ENCODE peak calls at places on chromosomes 2 and 18, in nine cellular contexts. One of them, this sample, is unnamed.

GRCh38 chr2:206962966-206963365 is 23.6 kb downstream of the CPO start:
- DNase-seq in psoas muscle: no peak
- DNase-seq in neural crest cell: no peak
- DNase-seq in endodermal cell: no peak
- DNase-seq in CD8-positive, alpha-beta T cell: no peak
- DNase-seq in NB4: no peak
- DNase-seq in HFF-Myc: no peak
- DNase-seq in dorsolateral prefrontal cortex: no peak
- DNase-seq in fibroblast of lung: no peak
- DNase-seq in this sample: no peak

GRCh38 chr18:8744656-8745055 is 39.3 kb downstream of the MTCL1 start:
- DNase-seq in psoas muscle: no peak
- DNase-seq in neural crest cell: no peak
- DNase-seq in NB4: no peak
- DNase-seq in dorsolateral prefrontal cortex: no peak
- DNase-seq in fibroblast of lung: no peak
- DNase-seq in HFF-Myc: no peak
- DNase-seq in endodermal cell: no peak
- DNase-seq in CD8-positive, alpha-beta T cell: peak; percentile 30
- DNase-seq in this sample: no peak

GRCh38 chr2:151730242-151730975 is 3.9 kb downstream of the NEB start:
- DNase-seq in NB4: no peak
- DNase-seq in psoas muscle: no peak
- DNase-seq in dorsolateral prefrontal cortex: no peak
- DNase-seq in CD8-positive, alpha-beta T cell: no peak
- DNase-seq in endodermal cell: no peak
- DNase-seq in HFF-Myc: no peak
- DNase-seq in fibroblast of lung: peak; percentile 72
- DNase-seq in neural crest cell: no peak
- DNase-seq in this sample: peak; percentile 20

GRCh38 chr2:144230452-144231085 is 289.4 kb downstream of the ZEB2 start:
- DNase-seq in CD8-positive, alpha-beta T cell: no peak
- DNase-seq in NB4: peak; percentile 33
- DNase-seq in endodermal cell: no peak
- DNase-seq in dorsolateral prefrontal cortex: no peak
- DNase-seq in neural crest cell: no peak
- DNase-seq in psoas muscle: no peak
- DNase-seq in fibroblast of lung: peak; percentile 75
- DNase-seq in HFF-Myc: no peak
- DNase-seq in this sample: no peak

GRCh38 chr2:529425-529824 is 147.8 kb downstream of the TMEM18 start:
- DNase-seq in psoas muscle: no peak
- DNase-seq in fibroblast of lung: peak; percentile 36
- DNase-seq in endodermal cell: no peak
- DNase-seq in HFF-Myc: no peak
- DNase-seq in dorsolateral prefrontal cortex: no peak
- DNase-seq in NB4: peak; percentile 64
- DNase-seq in neural crest cell: no peak
- DNase-seq in CD8-positive, alpha-beta T cell: no peak
- DNase-seq in this sample: no peak

GRCh38 chr18:57352761-57353136 is 392 bp downstream of the ST8SIA3 start:
- DNase-seq in neural crest cell: peak; percentile 10
- DNase-seq in dorsolateral prefrontal cortex: peak; percentile 59
- DNase-seq in endodermal cell: peak; percentile 71
- DNase-seq in CD8-positive, alpha-beta T cell: no peak
- DNase-seq in psoas muscle: no peak
- DNase-seq in HFF-Myc: no peak
- DNase-seq in NB4: no peak
- DNase-seq in fibroblast of lung: no peak
- DNase-seq in this sample: no peak

GRCh38 chr18:47931707-47932103 is 1.2 kb upstream of the SMAD2 start:
- DNase-seq in endodermal cell: no peak
- DNase-seq in dorsolateral prefrontal cortex: no peak
- DNase-seq in psoas muscle: no peak
- DNase-seq in fibroblast of lung: peak; percentile 34
- DNase-seq in CD8-positive, alpha-beta T cell: peak; percentile 19
- DNase-seq in NB4: peak; percentile 90
- DNase-seq in neural crest cell: peak; percentile 10
- DNase-seq in HFF-Myc: no peak
- DNase-seq in this sample: no peak

GRCh38 chr2:58180635-58181034 is 60.5 kb downstream of the FANCL start:
- DNase-seq in psoas muscle: no peak
- DNase-seq in HFF-Myc: no peak
- DNase-seq in neural crest cell: no peak
- DNase-seq in NB4: no peak
- DNase-seq in endodermal cell: no peak
- DNase-seq in fibroblast of lung: no peak
- DNase-seq in dorsolateral prefrontal cortex: no peak
- DNase-seq in CD8-positive, alpha-beta T cell: no peak
- DNase-seq in this sample: no peak

GRCh38 chr2:200483729-200484198 is 26.1 kb downstream of the KCTD18 start:
- DNase-seq in neural crest cell: peak; percentile 40
- DNase-seq in HFF-Myc: no peak
- DNase-seq in dorsolateral prefrontal cortex: no peak
- DNase-seq in NB4: peak; percentile 62
- DNase-seq in endodermal cell: peak; percentile 94
- DNase-seq in CD8-positive, alpha-beta T cell: no peak
- DNase-seq in psoas muscle: no peak
- DNase-seq in fibroblast of lung: peak; percentile 44
- DNase-seq in this sample: no peak
- TF ChIP-seq CTCF in neural crest cell: peak; percentile 66
- TF ChIP-seq CTCF in HFF-Myc: peak; percentile 45
- TF ChIP-seq CTCF in dorsolateral prefrontal cortex: no peak
- TF ChIP-seq CTCF in NB4: peak; percentile 62
- TF ChIP-seq CTCF in endodermal cell: peak; percentile 91
- TF ChIP-seq CTCF in CD8-positive, alpha-beta T cell: no peak
- TF ChIP-seq CTCF in psoas muscle: no peak
- TF ChIP-seq CTCF in fibroblast of lung: peak; percentile 57
- TF ChIP-seq CTCF in this sample: peak; percentile 79

GRCh38 chr2:74328573-74328972 is 14.6 kb downstream of the SLC4A5 start:
- DNase-seq in dorsolateral prefrontal cortex: no peak
- DNase-seq in fibroblast of lung: no peak
- DNase-seq in NB4: no peak
- DNase-seq in CD8-positive, alpha-beta T cell: no peak
- DNase-seq in endodermal cell: no peak
- DNase-seq in neural crest cell: no peak
- DNase-seq in psoas muscle: no peak
- DNase-seq in HFF-Myc: no peak
- DNase-seq in this sample: no peak

GRCh38 chr2:74334931-74335333 is 8.3 kb downstream of the SLC4A5 start:
- DNase-seq in NB4: peak; percentile 72
- DNase-seq in CD8-positive, alpha-beta T cell: peak; percentile 67
- DNase-seq in dorsolateral prefrontal cortex: peak; percentile 76
- DNase-seq in neural crest cell: peak; percentile 82
- DNase-seq in fibroblast of lung: peak; percentile 75
- DNase-seq in psoas muscle: peak; percentile 75
- DNase-seq in HFF-Myc: peak; percentile 48
- DNase-seq in endodermal cell: peak; percentile 95
- DNase-seq in this sample: no peak

GRCh38 chr2:74332550-74333174 is 10.6 kb downstream of the SLC4A5 start:
- DNase-seq in fibroblast of lung: no peak
- DNase-seq in NB4: no peak
- DNase-seq in psoas muscle: no peak
- DNase-seq in endodermal cell: no peak
- DNase-seq in dorsolateral prefrontal cortex: no peak
- DNase-seq in neural crest cell: no peak
- DNase-seq in CD8-positive, alpha-beta T cell: no peak
- DNase-seq in HFF-Myc: no peak
- DNase-seq in this sample: no peak

GRCh38 chr2:74333896-74334586 is 9.2 kb downstream of the SLC4A5 start:
- DNase-seq in CD8-positive, alpha-beta T cell: no peak
- DNase-seq in fibroblast of lung: no peak
- DNase-seq in neural crest cell: no peak
- DNase-seq in HFF-Myc: no peak
- DNase-seq in dorsolateral prefrontal cortex: no peak
- DNase-seq in NB4: no peak
- DNase-seq in psoas muscle: no peak
- DNase-seq in endodermal cell: no peak
- DNase-seq in this sample: no peak

DNA sequence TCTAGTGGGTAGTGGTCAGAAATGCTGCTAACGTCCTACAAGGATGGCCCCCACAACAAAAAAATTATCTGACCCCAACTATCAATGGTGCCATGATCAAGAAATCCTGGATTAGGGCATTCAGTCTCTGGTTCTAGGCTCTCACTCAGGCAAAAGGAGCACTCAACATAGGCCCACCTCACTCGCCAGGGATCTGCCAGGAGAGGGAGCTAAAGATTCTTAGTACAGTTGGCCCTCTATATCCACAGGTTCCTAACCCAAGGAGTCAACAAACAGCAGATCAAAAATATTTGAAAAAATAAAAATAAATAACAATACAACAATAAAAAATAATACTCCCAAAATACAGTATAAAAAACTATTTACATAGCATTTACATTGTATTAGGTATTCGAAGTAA is 10.0 kb downstream of the SLC4A5 start:
- DNase-seq in CD8-positive, alpha-beta T cell: no peak
- DNase-seq in endodermal cell: peak; percentile 85
- DNase-seq in fibroblast of lung: peak; percentile 36
- DNase-seq in NB4: peak; percentile 54
- DNase-seq in HFF-Myc: peak; percentile 5
- DNase-seq in dorsolateral prefrontal cortex: no peak
- DNase-seq in neural crest cell: no peak
- DNase-seq in psoas muscle: no peak
- DNase-seq in this sample: no peak
- TF ChIP-seq CTCF in CD8-positive, alpha-beta T cell: no peak
- TF ChIP-seq CTCF in endodermal cell: peak; percentile 82
- TF ChIP-seq CTCF in fibroblast of lung: peak; percentile 52
- TF ChIP-seq CTCF in NB4: peak; percentile 78
- TF ChIP-seq CTCF in HFF-Myc: peak; percentile 44
- TF ChIP-seq CTCF in dorsolateral prefrontal cortex: peak; percentile 18
- TF ChIP-seq CTCF in neural crest cell: peak; percentile 50
- TF ChIP-seq CTCF in psoas muscle: no peak
- TF ChIP-seq CTCF in this sample: peak; percentile 43

GRCh38 chr18:9810216-9810804 is 75.5 kb upstream of the TXNDC2 start:
- DNase-seq in psoas muscle: no peak
- DNase-seq in endodermal cell: no peak
- DNase-seq in NB4: no peak
- DNase-seq in HFF-Myc: no peak
- DNase-seq in fibroblast of lung: peak; percentile 13
- DNase-seq in dorsolateral prefrontal cortex: no peak
- DNase-seq in neural crest cell: no peak
- DNase-seq in CD8-positive, alpha-beta T cell: no peak
- DNase-seq in this sample: no peak

GRCh38 chr18:9808530-9809241 is 77.1 kb upstream of the TXNDC2 start:
- DNase-seq in fibroblast of lung: peak; percentile 17
- DNase-seq in HFF-Myc: no peak
- DNase-seq in CD8-positive, alpha-beta T cell: no peak
- DNase-seq in endodermal cell: peak; percentile 76
- DNase-seq in dorsolateral prefrontal cortex: no peak
- DNase-seq in neural crest cell: no peak
- DNase-seq in NB4: no peak
- DNase-seq in psoas muscle: no peak
- DNase-seq in this sample: no peak

GRCh38 chr18:9811978-9812377 is 73.8 kb upstream of the TXNDC2 start:
- DNase-seq in psoas muscle: no peak
- DNase-seq in endodermal cell: no peak
- DNase-seq in NB4: no peak
- DNase-seq in neural crest cell: no peak
- DNase-seq in CD8-positive, alpha-beta T cell: no peak
- DNase-seq in HFF-Myc: no peak
- DNase-seq in dorsolateral prefrontal cortex: no peak
- DNase-seq in fibroblast of lung: no peak
- DNase-seq in this sample: no peak

GRCh38 chr18:9809686-9810085 is 76.1 kb upstream of the TXNDC2 start:
- DNase-seq in dorsolateral prefrontal cortex: no peak
- DNase-seq in endodermal cell: no peak
- DNase-seq in neural crest cell: no peak
- DNase-seq in CD8-positive, alpha-beta T cell: no peak
- DNase-seq in fibroblast of lung: peak; percentile 42
- DNase-seq in psoas muscle: no peak
- DNase-seq in NB4: no peak
- DNase-seq in HFF-Myc: no peak
- DNase-seq in this sample: no peak

DNA sequence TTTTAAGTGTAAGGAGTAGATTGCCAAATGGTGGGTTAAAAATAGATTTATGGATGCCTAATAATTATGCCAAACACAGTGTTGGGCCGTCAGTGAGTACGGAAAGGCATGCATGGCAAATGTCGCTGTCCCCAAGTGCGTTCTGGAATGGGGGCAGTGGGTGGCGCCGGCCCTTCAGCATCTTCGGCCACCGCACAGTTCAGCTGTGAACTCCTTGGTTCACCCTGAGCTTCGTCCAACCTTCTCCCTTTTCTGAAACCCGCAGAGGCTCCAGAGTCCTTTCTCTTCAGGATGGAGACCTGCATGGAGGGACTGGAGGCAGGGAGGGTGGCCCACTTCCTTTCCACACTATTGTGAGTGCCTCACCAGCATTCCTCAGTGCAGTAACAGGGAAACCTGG is 74.8 kb upstream of the TXNDC2 start:
- DNase-seq in NB4: peak; percentile 55
- DNase-seq in HFF-Myc: no peak
- DNase-seq in fibroblast of lung: no peak
- DNase-seq in psoas muscle: no peak
- DNase-seq in CD8-positive, alpha-beta T cell: no peak
- DNase-seq in endodermal cell: peak; percentile 69
- DNase-seq in neural crest cell: no peak
- DNase-seq in dorsolateral prefrontal cortex: no peak
- DNase-seq in this sample: no peak
- TF ChIP-seq CTCF in NB4: peak; percentile 34
- TF ChIP-seq CTCF in HFF-Myc: no peak
- TF ChIP-seq CTCF in fibroblast of lung: no peak
- TF ChIP-seq CTCF in psoas muscle: peak; percentile 18
- TF ChIP-seq CTCF in CD8-positive, alpha-beta T cell: no peak
- TF ChIP-seq CTCF in endodermal cell: peak; percentile 71
- TF ChIP-seq CTCF in neural crest cell: no peak
- TF ChIP-seq CTCF in dorsolateral prefrontal cortex: no peak
- TF ChIP-seq CTCF in this sample: no peak

GRCh38 chr18:3261035-3261392 is 919 bp upstream of the MYL12B start:
- DNase-seq in endodermal cell: no peak
- DNase-seq in neural crest cell: no peak
- DNase-seq in HFF-Myc: no peak
- DNase-seq in psoas muscle: no peak
- DNase-seq in NB4: no peak
- DNase-seq in fibroblast of lung: no peak
- DNase-seq in dorsolateral prefrontal cortex: no peak
- DNase-seq in CD8-positive, alpha-beta T cell: no peak
- DNase-seq in this sample: no peak

GRCh38 chr18:3264362-3264761 is 2.4 kb downstream of the MYL12B start:
- DNase-seq in endodermal cell: no peak
- DNase-seq in psoas muscle: no peak
- DNase-seq in NB4: peak; percentile 37
- DNase-seq in CD8-positive, alpha-beta T cell: no peak
- DNase-seq in neural crest cell: no peak
- DNase-seq in HFF-Myc: no peak
- DNase-seq in fibroblast of lung: no peak
- DNase-seq in dorsolateral prefrontal cortex: no peak
- DNase-seq in this sample: no peak

GRCh38 chr18:3261393-3262233 is at the start of gene MYL12B:
- DNase-seq in psoas muscle: peak; percentile 85
- DNase-seq in NB4: peak; percentile 91
- DNase-seq in fibroblast of lung: peak; percentile 69
- DNase-seq in endodermal cell: peak; percentile 91
- DNase-seq in CD8-positive, alpha-beta T cell: peak; percentile 74
- DNase-seq in neural crest cell: peak; percentile 66
- DNase-seq in dorsolateral prefrontal cortex: peak; percentile 85
- DNase-seq in HFF-Myc: no peak
- DNase-seq in this sample: peak; percentile 90

GRCh38 chr18:3265564-3266033 is 3.7 kb downstream of the MYL12B start:
- DNase-seq in dorsolateral prefrontal cortex: no peak
- DNase-seq in NB4: no peak
- DNase-seq in neural crest cell: no peak
- DNase-seq in endodermal cell: no peak
- DNase-seq in psoas muscle: no peak
- DNase-seq in CD8-positive, alpha-beta T cell: no peak
- DNase-seq in HFF-Myc: no peak
- DNase-seq in fibroblast of lung: no peak
- DNase-seq in this sample: no peak

DNA sequence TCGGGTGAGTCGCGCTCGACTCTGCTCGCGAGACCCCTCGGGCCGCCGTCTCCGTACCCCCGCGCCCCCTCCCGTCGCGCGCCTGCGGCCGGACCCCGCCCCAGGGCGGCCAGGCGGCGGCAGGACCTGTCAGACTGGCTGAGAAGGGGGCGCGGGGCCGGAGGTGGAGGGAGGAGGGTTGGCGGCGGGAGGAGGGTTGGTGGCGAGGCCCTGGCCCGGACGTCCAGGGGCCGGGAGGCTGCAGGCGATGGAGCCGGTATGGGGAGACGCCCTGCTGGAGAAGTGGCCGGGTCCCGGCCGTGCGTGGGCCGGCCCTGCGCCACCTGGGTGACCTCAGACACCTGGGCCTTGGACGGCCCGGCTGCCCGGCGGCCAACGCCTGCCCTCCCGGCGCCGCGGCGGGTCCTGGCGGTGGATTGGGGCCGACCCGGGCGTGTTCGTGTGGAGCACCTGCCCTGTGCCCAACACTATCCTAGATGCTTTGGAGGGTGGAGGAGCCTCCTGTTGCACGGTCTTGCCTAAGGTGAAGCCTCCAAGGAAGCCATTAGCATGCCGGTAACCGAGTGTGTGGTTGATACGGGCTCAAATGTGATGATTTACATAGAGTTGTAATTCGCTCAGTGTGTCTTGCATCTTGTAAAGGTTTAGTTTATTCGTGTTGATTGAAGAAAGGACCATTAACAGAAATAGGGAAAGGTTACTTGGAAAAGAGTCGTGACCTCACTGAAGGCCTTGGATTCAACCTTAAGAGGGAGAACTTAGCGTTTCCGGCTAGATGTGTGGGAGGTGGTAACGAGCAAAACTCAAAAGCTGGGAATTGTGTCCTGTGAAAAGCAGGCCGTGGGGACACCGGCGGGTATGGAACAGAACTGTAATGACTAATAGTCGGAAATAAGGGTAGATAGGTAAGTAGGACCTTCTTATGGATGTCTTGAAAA is 570 bp downstream of the MYL12B start:
- DNase-seq in CD8-positive, alpha-beta T cell: no peak
- DNase-seq in dorsolateral prefrontal cortex: no peak
- DNase-seq in fibroblast of lung: no peak
- DNase-seq in psoas muscle: no peak
- DNase-seq in neural crest cell: no peak
- DNase-seq in endodermal cell: no peak
- DNase-seq in NB4: peak; percentile 38
- DNase-seq in HFF-Myc: no peak
- DNase-seq in this sample: no peak
- TF ChIP-seq CTCF in CD8-positive, alpha-beta T cell: no peak
- TF ChIP-seq CTCF in dorsolateral prefrontal cortex: no peak
- TF ChIP-seq CTCF in fibroblast of lung: no peak
- TF ChIP-seq CTCF in psoas muscle: no peak
- TF ChIP-seq CTCF in neural crest cell: no peak
- TF ChIP-seq CTCF in endodermal cell: no peak
- TF ChIP-seq CTCF in NB4: no peak
- TF ChIP-seq CTCF in HFF-Myc: no peak
- TF ChIP-seq CTCF in this sample: no peak